ENCODE peak calls at places on chromosome 14, in four cellular contexts. S is mesendoderm, Z is H9, X is H1. C is an unnamed sample.

GRCh38 chr14:36070056-36071043 is 106.2 kb downstream of the PTCSC3 start:
- DNase-seq in S (peak), X (peak), Z (peak), C (peak)

GRCh38 chr14:96747608-96748007 is 49.6 kb upstream of the VRK1 start:
- DNase-seq in S (no peak), Z (no peak), X (no peak), C (no peak)

GRCh38 chr14:97977711-97978261 is 1180.6 kb downstream of the VRK1 start:
- DNase-seq in X (no peak), S (no peak), Z (peak), C (no peak)

GRCh38 chr14:94926176-94926575 is 156.3 kb upstream of the GSC start:
- DNase-seq in S (no peak), X (no peak), Z (no peak), C (no peak)

GRCh38 chr14:50397461-50398196 is 948 bp upstream of the CDKL1 start:
- DNase-seq in Z (no peak), X (no peak), S (no peak), C (no peak)

GRCh38 chr14:74932401-74932901 is 9.4 kb upstream of the RPS6KL1 start:
- DNase-seq in X (no peak), S (no peak), Z (no peak), C (no peak)

GRCh38 chr14:73203527-73203926 is 33.8 kb upstream of the PAPLN start:
- DNase-seq in S (peak), Z (no peak), X (no peak), C (no peak)

GRCh38 chr14:53715390-53715730 is 241.3 kb downstream of the BMP4 start:
- DNase-seq in Z (no peak), X (no peak), S (no peak), C (peak)

GRCh38 chr14:104770851-104771272 is 17.9 kb downstream of the SIVA1 start:
- DNase-seq in S (no peak), X (no peak), Z (no peak), C (no peak)

GRCh38 chr14:34623506-34623905 is 6.4 kb downstream of the SNX6 start:
- DNase-seq in Z (no peak), X (no peak), S (no peak), C (peak)

GRCh38 chr14:77026166-77026929 is 2.2 kb downstream of the IRF2BPL start:
- DNase-seq in Z (no peak), X (no peak), S (peak), C (peak)

GRCh38 chr14:75046899-75047298 is 4.4 kb downstream of the MLH3 start:
- DNase-seq in S (no peak), X (no peak), Z (no peak), C (peak)

GRCh38 chr14:89681086-89682018 is 264.3 kb upstream of the FOXN3 start:
- DNase-seq in S (no peak), X (no peak), Z (no peak), C (no peak)

GRCh38 chr14:91417134-91417982 is at the start of gene CCDC88C:
- DNase-seq in Z (peak), S (peak), X (no peak), C (no peak)

GRCh38 chr14:23091294-23092225 is 3.4 kb downstream of the ACIN1 start:
- DNase-seq in X (no peak), S (no peak), Z (no peak), C (no peak)

GRCh38 chr14:103941973-103942736 is at the start of gene RD3L:
- DNase-seq in Z (no peak), X (no peak), S (no peak), C (no peak)

GRCh38 chr14:24678801-24679247 is 44.8 kb upstream of the GZMB start:
- DNase-seq in Z (peak), S (peak), X (peak), C (peak)

GRCh38 chr14:104247336-104248202 is 109.2 kb downstream of the KIF26A start:
- DNase-seq in X (no peak), Z (peak), S (no peak), C (no peak)

GRCh38 chr14:57712101-57712500 is 153.8 kb downstream of the SLC35F4 start:
- DNase-seq in S (peak), X (no peak), Z (no peak), C (no peak)

GRCh38 chr14:93148979-93149378 is 33.3 kb upstream of the ITPK1 start:
- DNase-seq in X (no peak), Z (peak), S (no peak), C (no peak)
- H3K56ac ChIP-seq in X (no peak), Z (no peak), S (no peak), C (no peak)

GRCh38 chr14:63910593-63911363 is 58.0 kb downstream of the SYNE2 start:
- DNase-seq in X (no peak), S (no peak), Z (no peak), C (peak)
- H3K56ac ChIP-seq in X (no peak), S (no peak), Z (no peak), C (no peak)

GRCh38 chr14:99195602-99196309 is 76.2 kb downstream of the BCL11B start:
- DNase-seq in S (no peak), Z (no peak), X (no peak), C (no peak)
- H3K56ac ChIP-seq in S (no peak), Z (no peak), X (no peak), C (no peak)

GRCh38 chr14:92678766-92679165 is 69.7 kb downstream of the LGMN start:
- DNase-seq in Z (no peak), X (no peak), S (no peak), C (no peak)
- H3K56ac ChIP-seq in Z (no peak), X (no peak), S (no peak), C (no peak)

GRCh38 chr14:78710963-78711362 is 540.8 kb downstream of the NRXN3 start:
- DNase-seq in S (no peak), Z (no peak), X (no peak), C (no peak)
- H3K56ac ChIP-seq in S (no peak), Z (no peak), X (no peak), C (no peak)

GRCh38 chr14:68316078-68316868 is 476.6 kb downstream of the ZFP36L1 start:
- DNase-seq in S (no peak), Z (no peak), X (no peak), C (no peak)
- H3K56ac ChIP-seq in S (no peak), Z (no peak), X (no peak), C (no peak)

DNA sequence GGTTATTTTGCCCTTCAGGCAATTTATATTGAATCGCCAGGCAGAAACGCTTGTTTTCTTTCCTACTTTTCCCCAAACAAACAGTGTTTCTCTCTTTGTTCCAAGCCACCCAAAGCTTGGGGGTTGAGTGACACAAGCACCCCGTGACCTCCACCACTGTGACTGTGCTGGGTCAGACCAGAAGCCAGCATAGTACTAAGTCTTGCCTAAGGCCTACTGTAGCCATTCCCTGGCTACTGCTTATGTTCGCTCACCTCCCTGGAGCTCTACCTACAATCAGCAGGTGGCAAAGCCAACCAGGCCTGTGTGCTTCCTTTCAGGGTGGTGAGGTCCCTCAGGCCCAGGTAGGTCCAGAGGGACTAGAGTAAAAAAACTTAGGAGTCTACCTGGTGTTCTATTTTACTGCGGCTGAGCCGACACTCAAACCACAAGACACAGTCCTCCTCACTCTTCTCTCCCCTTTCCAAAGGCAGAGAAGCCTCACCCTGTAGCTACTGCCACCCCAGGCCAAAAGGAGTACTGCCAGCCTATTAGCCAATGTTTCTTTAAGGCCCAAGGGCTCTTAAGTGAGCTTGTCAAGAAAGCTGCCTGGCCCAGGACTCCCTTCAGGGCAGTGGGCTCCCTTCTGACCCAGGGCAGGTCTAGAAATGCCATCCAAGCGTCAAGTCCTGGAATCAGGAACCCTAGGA is 411.8 kb upstream of the MIS18BP1 start:
- DNase-seq in X (peak), Z (peak), S (peak), C (no peak)
- H3K56ac ChIP-seq in X (no peak), Z (no peak), S (no peak), C (no peak)

DNA sequence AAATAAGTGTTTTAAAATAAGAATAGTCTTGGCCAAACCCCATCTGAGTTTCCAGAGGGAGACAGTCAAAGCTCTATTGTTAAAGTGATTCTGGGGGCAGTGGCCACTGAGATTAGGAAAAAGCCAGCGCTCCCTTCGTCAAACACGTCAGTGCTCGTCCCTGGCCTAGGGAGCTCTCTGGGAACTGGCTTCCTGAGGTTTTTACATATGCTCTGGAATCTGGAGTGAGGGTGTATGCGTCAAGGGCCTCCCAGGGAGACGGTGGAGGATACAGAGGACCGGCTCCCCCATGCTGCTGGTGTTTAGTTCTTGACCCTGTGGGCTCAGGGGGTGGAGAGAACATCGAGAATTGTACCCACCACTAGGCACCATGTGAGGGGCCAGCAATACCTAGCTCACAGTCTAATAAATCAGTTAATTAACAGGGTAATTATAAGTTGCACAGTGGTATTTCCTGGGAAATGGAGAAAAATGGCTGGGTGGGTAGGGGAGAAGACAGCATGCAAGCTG is 87.0 kb downstream of the SLC25A47 start:
- DNase-seq in S (peak), X (peak), Z (peak), C (peak)
- H3K56ac ChIP-seq in S (no peak), X (no peak), Z (no peak), C (no peak)

DNA sequence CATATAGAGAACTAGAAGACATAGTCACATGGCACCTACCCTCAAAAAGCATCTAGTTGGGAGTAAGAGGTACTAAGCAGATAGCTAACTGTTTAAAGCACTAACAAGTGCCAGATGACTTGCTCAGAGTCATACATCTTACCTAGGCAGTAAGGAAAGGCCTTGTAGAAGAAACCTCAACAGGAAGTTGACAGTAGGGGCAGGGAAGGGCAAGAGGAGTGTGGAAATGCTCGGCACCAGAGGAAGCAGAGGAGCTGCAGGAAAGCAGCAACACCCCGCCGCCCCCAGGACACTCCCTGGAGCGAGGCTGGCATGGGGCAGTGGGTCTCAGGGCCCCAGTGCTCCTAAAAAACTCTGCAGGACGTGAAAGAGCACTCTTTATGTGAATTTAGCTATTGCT is 92.9 kb downstream of the PPP2R5C start:
- DNase-seq in X (no peak), S (peak), Z (no peak), C (peak)
- H3K56ac ChIP-seq in X (no peak), S (no peak), Z (no peak), C (no peak)